ENCODE peak calls at places on chromosomes 2 and 18, in eight cellular contexts. One of them, this sample, is unnamed.

GRCh38 chr2:189506514-189506976 is 65.3 kb downstream of the WDR75 start:
- DNase-seq in AML-193: no peak
- DNase-seq in H54: no peak
- DNase-seq in mucosa of gallbladder: peak
- DNase-seq in posterior cingulate gyrus: no peak
- DNase-seq in effector memory CD4-positive, alpha-beta T cell: no peak
- DNase-seq in mucosa of descending colon: no peak
- DNase-seq in GM23338: no peak
- DNase-seq in this sample: peak

GRCh38 chr2:127701651-127702394 is 526 bp downstream of the SFT2D3 start:
- DNase-seq in GM23338: peak
- DNase-seq in posterior cingulate gyrus: peak
- DNase-seq in effector memory CD4-positive, alpha-beta T cell: peak
- DNase-seq in AML-193: peak
- DNase-seq in mucosa of gallbladder: peak
- DNase-seq in H54: peak
- DNase-seq in mucosa of descending colon: peak
- DNase-seq in this sample: peak

GRCh38 chr2:27730249-27730648 is 41.3 kb upstream of the MRPL33 start:
- DNase-seq in AML-193: no peak
- DNase-seq in posterior cingulate gyrus: no peak
- DNase-seq in mucosa of gallbladder: no peak
- DNase-seq in mucosa of descending colon: no peak
- DNase-seq in GM23338: no peak
- DNase-seq in H54: no peak
- DNase-seq in effector memory CD4-positive, alpha-beta T cell: no peak
- DNase-seq in this sample: no peak

GRCh38 chr2:237630216-237631000 is 3.0 kb downstream of the LRRFIP1 start:
- DNase-seq in mucosa of descending colon: no peak
- DNase-seq in effector memory CD4-positive, alpha-beta T cell: no peak
- DNase-seq in posterior cingulate gyrus: no peak
- DNase-seq in GM23338: no peak
- DNase-seq in AML-193: no peak
- DNase-seq in H54: no peak
- DNase-seq in mucosa of gallbladder: no peak
- DNase-seq in this sample: no peak

GRCh38 chr2:66966631-66967030 is 430.5 kb upstream of the ETAA1 start:
- DNase-seq in posterior cingulate gyrus: no peak
- DNase-seq in AML-193: no peak
- DNase-seq in effector memory CD4-positive, alpha-beta T cell: no peak
- DNase-seq in mucosa of gallbladder: no peak
- DNase-seq in H54: no peak
- DNase-seq in GM23338: no peak
- DNase-seq in mucosa of descending colon: no peak
- DNase-seq in this sample: no peak

GRCh38 chr2:10721344-10722251 is at the start of gene ATP6V1C2:
- DNase-seq in effector memory CD4-positive, alpha-beta T cell: no peak
- DNase-seq in H54: no peak
- DNase-seq in GM23338: peak
- DNase-seq in mucosa of gallbladder: no peak
- DNase-seq in AML-193: no peak
- DNase-seq in mucosa of descending colon: peak
- DNase-seq in posterior cingulate gyrus: no peak
- DNase-seq in this sample: peak

GRCh38 chr2:163652741-163653140 is 83.1 kb downstream of the FIGN start:
- DNase-seq in posterior cingulate gyrus: no peak
- DNase-seq in H54: no peak
- DNase-seq in mucosa of gallbladder: no peak
- DNase-seq in AML-193: no peak
- DNase-seq in mucosa of descending colon: no peak
- DNase-seq in effector memory CD4-positive, alpha-beta T cell: no peak
- DNase-seq in GM23338: no peak
- DNase-seq in this sample: no peak

GRCh38 chr2:54760310-54760709 is 36.8 kb downstream of the EML6 start:
- DNase-seq in AML-193: no peak
- DNase-seq in posterior cingulate gyrus: no peak
- DNase-seq in GM23338: no peak
- DNase-seq in H54: no peak
- DNase-seq in mucosa of gallbladder: no peak
- DNase-seq in mucosa of descending colon: no peak
- DNase-seq in effector memory CD4-positive, alpha-beta T cell: no peak
- DNase-seq in this sample: no peak

GRCh38 chr18:27931563-27931962 is 245.4 kb downstream of the CDH2 start:
- DNase-seq in mucosa of descending colon: no peak
- DNase-seq in GM23338: no peak
- DNase-seq in H54: no peak
- DNase-seq in posterior cingulate gyrus: no peak
- DNase-seq in AML-193: no peak
- DNase-seq in mucosa of gallbladder: no peak
- DNase-seq in effector memory CD4-positive, alpha-beta T cell: no peak
- DNase-seq in this sample: no peak

GRCh38 chr2:238945433-238946150 is 97.7 kb downstream of the TWIST2 start:
- DNase-seq in posterior cingulate gyrus: no peak
- DNase-seq in AML-193: peak
- DNase-seq in GM23338: peak
- DNase-seq in mucosa of gallbladder: peak
- DNase-seq in effector memory CD4-positive, alpha-beta T cell: no peak
- DNase-seq in H54: peak
- DNase-seq in mucosa of descending colon: no peak
- DNase-seq in this sample: peak